ENCODE peak calls at places on chromosomes 2 and 18, in six cellular contexts. X is CD4-positive, alpha-beta memory T cell; S is hepatocyte; L is ovary; R is esophagus squamous epithelium; U is brain microvascular endothelial cell. D is an unnamed sample.
A peak's percentile ranks its signal among the peaks of the same experiment; 100 is the strongest.

GRCh38 chr18:3345885-3346284 is 84.0 kb downstream of the MYL12B start:
- DNase-seq in X (no peak), S (no peak), L (no peak), R (no peak), U (no peak), D (no peak)

GRCh38 chr2:140797718-140798117 is 1333.1 kb downstream of the LRP1B start:
- DNase-seq in X (no peak), S (no peak), L (no peak), R (no peak), U (no peak), D (no peak)

GRCh38 chr2:168401771-168402170 is 54.3 kb upstream of the CERS6 start:
- DNase-seq in X (no peak), S (no peak), L (no peak), R (no peak), U (no peak), D (no peak)

GRCh38 chr18:5825663-5826062 is 69.7 kb downstream of the TMEM200C start:
- DNase-seq in X (no peak), S (no peak), L (no peak), R (no peak), U (no peak), D (no peak)

GRCh38 chr2:16058256-16058655 is 117.9 kb downstream of the MYCN start:
- DNase-seq in X (no peak), S (no peak), L (no peak), R (no peak), U (no peak), D (no peak)

GRCh38 chr18:13500227-13500865 is 226.0 kb downstream of the FAM210A start:
- DNase-seq in X (no peak), S (peak; percentile 73), L (no peak), R (no peak), U (peak; percentile 70), D (peak; percentile 62)

GRCh38 chr2:51028829-51029228 is 3.1 kb downstream of the NRXN1 start:
- DNase-seq in X (no peak), S (peak; percentile 23), L (no peak), R (no peak), U (no peak), D (no peak)

GRCh38 chr18:38369772-38370690 is 804.4 kb upstream of the CELF4 start:
- DNase-seq in X (no peak), S (no peak), L (no peak), R (no peak), U (no peak), D (peak; percentile 48)

GRCh38 chr18:4858378-4859127 is 338.5 kb downstream of the AKAIN1 start:
- DNase-seq in X (no peak), S (no peak), L (no peak), R (no peak), U (no peak), D (no peak)

GRCh38 chr2:237300755-237301154 is 113.2 kb downstream of the COL6A3 start:
- DNase-seq in X (no peak), S (no peak), L (no peak), R (no peak), U (no peak), D (no peak)

GRCh38 chr2:237791977-237792727 is 6.4 kb upstream of the RBM44 start:
- DNase-seq in X (no peak), S (peak; percentile 30), L (no peak), R (no peak), U (no peak), D (no peak)

GRCh38 chr2:134173338-134174016 is 80.4 kb upstream of the MGAT5 start:
- DNase-seq in X (no peak), S (peak; percentile 46), L (no peak), R (no peak), U (no peak), D (no peak)

GRCh38 chr2:214203744-214204289 is 207.0 kb upstream of the VWC2L start:
- DNase-seq in X (no peak), S (no peak), L (no peak), R (no peak), U (peak; percentile 18), D (no peak)

GRCh38 chr2:20122864-20123263 is 71.4 kb upstream of the LAPTM4A start:
- DNase-seq in X (no peak), S (no peak), L (no peak), R (no peak), U (no peak), D (no peak)

GRCh38 chr18:63970803-63971191 is 916 bp downstream of the SERPINB8 start:
- DNase-seq in X (no peak), S (peak; percentile 78), L (peak; percentile 41), R (no peak), U (no peak), D (no peak)

GRCh38 chr2:232486558-232487384 is 863 bp downstream of the ECEL1 start:
- DNase-seq in X (no peak), S (no peak), L (no peak), R (no peak), U (no peak), D (no peak)

GRCh38 chr2:119434664-119435063 is 3.0 kb downstream of the TMEM37 start:
- DNase-seq in X (no peak), S (no peak), L (no peak), R (no peak), U (no peak), D (no peak)

GRCh38 chr2:119431976-119432881 is 575 bp downstream of the TMEM37 start:
- DNase-seq in X (no peak), S (no peak), L (peak; percentile 44), R (no peak), U (peak; percentile 40), D (no peak)

GRCh38 chr2:119432882-119433522 is 1.3 kb downstream of the TMEM37 start:
- DNase-seq in X (no peak), S (no peak), L (no peak), R (no peak), U (no peak), D (no peak)

GRCh38 chr2:119435148-119435952 is 3.7 kb downstream of the TMEM37 start:
- DNase-seq in X (no peak), S (no peak), L (no peak), R (no peak), U (no peak), D (no peak)

DNA sequence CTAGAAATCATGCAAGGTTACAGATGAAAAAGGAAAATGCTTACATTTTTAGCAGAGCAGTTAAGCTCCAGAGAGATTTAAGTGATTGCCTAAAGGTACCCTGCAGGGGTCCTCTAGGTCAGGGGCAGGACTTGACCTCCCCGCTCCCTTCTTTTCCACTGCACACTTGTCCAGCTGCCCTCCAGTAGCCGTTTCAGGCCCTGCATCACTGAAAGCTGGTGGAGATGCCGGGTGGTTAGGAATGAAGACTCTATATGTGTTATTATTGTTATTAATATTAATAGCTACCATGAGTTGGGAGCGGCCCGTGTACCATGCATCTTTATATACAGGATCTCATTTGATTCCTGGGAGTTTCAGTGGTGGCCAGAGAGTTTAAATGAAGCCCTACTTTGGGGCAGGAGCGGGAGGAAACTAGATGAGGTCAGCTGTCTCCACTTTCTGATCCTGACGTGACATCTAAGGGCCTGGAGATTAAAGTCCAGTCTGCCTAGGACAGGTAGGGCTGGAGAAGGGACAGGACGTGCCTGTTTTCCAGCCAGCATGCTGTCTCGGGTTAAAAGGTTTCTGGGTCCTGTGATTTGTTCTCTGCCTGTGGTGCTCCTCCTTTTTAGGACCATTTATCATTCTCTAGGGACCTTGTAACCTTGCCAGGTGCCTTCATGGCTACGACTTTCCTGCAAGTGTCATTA is 2.1 kb downstream of the TMEM37 start:
- DNase-seq in X (no peak), S (peak; percentile 66), L (no peak), R (no peak), U (no peak), D (no peak)
- H3K4me3 ChIP-seq in X (no peak overlapping the region), S (peak overlapping the region; percentile 50), L (no peak overlapping the region), R (no peak overlapping the region), U (no peak overlapping the region), D (no peak overlapping the region)

GRCh38 chr18:48930926-48931325 is 19.8 kb downstream of the SMAD7 start:
- DNase-seq in X (no peak), S (no peak), L (no peak), R (no peak), U (no peak), D (no peak)

GRCh38 chr18:48931680-48932461 is 18.9 kb downstream of the SMAD7 start:
- DNase-seq in X (peak; percentile 35), S (no peak), L (no peak), R (no peak), U (no peak), D (no peak)

GRCh38 chr18:48929212-48929612 is 21.6 kb downstream of the SMAD7 start:
- DNase-seq in X (no peak), S (no peak), L (no peak), R (no peak), U (no peak), D (no peak)

GRCh38 chr18:48928787-48929186 is 22.0 kb downstream of the SMAD7 start:
- DNase-seq in X (peak; percentile 74), S (peak; percentile 81), L (no peak), R (peak; percentile 40), U (no peak), D (no peak)

GRCh38 chr18:48929951-48930713 is 20.6 kb downstream of the SMAD7 start:
- DNase-seq in X (no peak), S (peak; percentile 90), L (peak; percentile 64), R (no peak), U (peak; percentile 91), D (peak; percentile 76)
- H3K4me3 ChIP-seq in X (no peak overlapping the region), S (no peak overlapping the region), L (no peak overlapping the region), R (no peak overlapping the region), U (peak overlapping the region; percentile 9), D (no peak overlapping the region)

GRCh38 chr2:121682396-121683298 is 33.4 kb upstream of the CLASP1 start:
- DNase-seq in X (no peak), S (peak; percentile 79), L (no peak), R (no peak), U (no peak), D (no peak)
- H3K4me3 ChIP-seq in X (no peak overlapping the region), S (peak overlapping the region; percentile 30), L (no peak overlapping the region), R (no peak overlapping the region), U (no peak overlapping the region), D (no peak overlapping the region)

GRCh38 chr2:63590621-63591408 is 2.1 kb downstream of the MDH1 start:
- DNase-seq in X (no peak), S (peak; percentile 49), L (no peak), R (no peak), U (no peak), D (no peak)
- H3K4me3 ChIP-seq in X (no peak overlapping the region), S (no peak overlapping the region), L (no peak overlapping the region), R (no peak overlapping the region), U (no peak overlapping the region), D (no peak overlapping the region)

GRCh38 chr18:48933578-48934399 is 17.0 kb downstream of the SMAD7 start:
- DNase-seq in X (no peak), S (no peak), L (no peak), R (no peak), U (no peak), D (no peak)
- H3K4me3 ChIP-seq in X (no peak overlapping the region), S (no peak overlapping the region), L (no peak overlapping the region), R (no peak overlapping the region), U (no peak overlapping the region), D (no peak overlapping the region)

DNA sequence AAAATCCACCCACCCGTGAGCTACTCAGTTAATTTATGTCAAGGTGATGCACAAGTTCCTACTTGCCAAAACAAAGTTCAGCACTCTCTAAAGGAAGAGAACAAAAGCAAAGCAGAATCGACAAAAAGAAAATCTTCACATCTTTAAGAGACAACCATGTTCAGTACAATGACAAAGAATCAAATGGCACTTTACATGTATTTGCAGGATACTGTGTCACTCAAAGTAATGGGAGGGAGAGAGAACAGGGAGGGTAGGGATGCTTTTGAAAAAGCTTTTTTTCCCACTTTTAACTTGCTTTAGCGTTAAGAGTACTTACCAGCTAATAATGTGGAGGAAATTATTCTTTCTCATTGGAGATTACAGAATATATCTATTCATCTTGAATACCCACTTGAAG is 39.0 kb upstream of the FAM237A start:
- DNase-seq in X (no peak), S (no peak), L (no peak), R (no peak), U (no peak), D (no peak)
- H3K4me3 ChIP-seq in X (no peak overlapping the region), S (no peak overlapping the region), L (no peak overlapping the region), R (no peak overlapping the region), U (no peak overlapping the region), D (no peak overlapping the region)

D was measured in kidney epithelial cell.